ENCODE peak calls at places on chromosomes 5 and 9, in nine cellular contexts. F is HFF-Myc; E is fibroblast of lung; L is CD8-positive, alpha-beta T cell; G is fibroblast of pulmonary artery; O is choroid plexus epithelial cell; K is AG10803; N is thoracic aorta; M is HepG2. D is an unnamed sample.

GRCh38 chr5:174167080-174167910 is 121.8 kb downstream of the NSG2 start:
- DNase-seq in L (no peak), M (no peak), K (no peak), O (no peak), E (no peak), G (no peak), F (no peak), N (no peak), D (no peak)

GRCh38 chr9:14346826-14347407 is 33.0 kb upstream of the NFIB start:
- DNase-seq in G (no peak), M (no peak), L (no peak), K (no peak), F (no peak), O (no peak), E (no peak), N (no peak), D (no peak)

GRCh38 chr5:124648902-124649467 is 97.5 kb downstream of the ZNF608 start:
- DNase-seq in F (no peak), N (no peak), K (no peak), O (no peak), M (peak; percentile 62), G (no peak), E (no peak), L (no peak), D (no peak)

GRCh38 chr9:125761685-125762084 is 14.5 kb downstream of the PBX3 start:
- DNase-seq in O (no peak), M (no peak), G (no peak), N (no peak), E (no peak), F (no peak), L (no peak), K (no peak), D (no peak)

GRCh38 chr5:118918232-118918631 is 70.1 kb downstream of the DTWD2 start:
- DNase-seq in F (no peak), N (no peak), O (no peak), K (no peak), M (no peak), G (no peak), L (no peak), E (no peak), D (no peak)

GRCh38 chr9:93823245-93824072 is 131.7 kb downstream of the BARX1 start:
- DNase-seq in F (no peak), N (no peak), K (no peak), M (no peak), E (no peak), L (no peak), G (no peak), O (no peak), D (no peak)

GRCh38 chr5:78509884-78510769 is 138.4 kb downstream of the LHFPL2 start:
- DNase-seq in N (peak; percentile 12), O (no peak), G (peak; percentile 61), E (no peak), F (no peak), M (no peak), L (peak; percentile 9), K (no peak), D (peak; percentile 59)

GRCh38 chr5:177957241-177957640 is 38.8 kb downstream of the PROP1 start:
- DNase-seq in E (no peak), F (no peak), K (no peak), M (no peak), O (no peak), G (no peak), N (no peak), L (no peak), D (no peak)

GRCh38 chr9:127741831-127742434 is 6.8 kb upstream of the TOR2A start:
- DNase-seq in O (no peak), G (no peak), E (peak; percentile 39), M (peak; percentile 37), K (peak; percentile 51), F (no peak), N (no peak), L (no peak), D (peak; percentile 84)

GRCh38 chr5:169471021-169471420 is 112.6 kb upstream of the SPDL1 start:
- DNase-seq in E (no peak), M (no peak), O (no peak), G (no peak), K (no peak), F (no peak), N (no peak), L (no peak), D (no peak)

GRCh38 chr9:112239284-112239683 is 64.2 kb upstream of the SUSD1 start:
- DNase-seq in N (no peak), K (no peak), M (no peak), F (no peak), E (no peak), L (no peak), G (no peak), O (no peak), D (no peak)

GRCh38 chr5:15833365-15833764 is 333.4 kb downstream of the FBXL7 start:
- DNase-seq in K (no peak), E (no peak), N (no peak), M (no peak), O (no peak), F (no peak), G (no peak), L (no peak), D (no peak)

GRCh38 chr5:33306758-33307157 is 134.0 kb upstream of the TARS1 start:
- DNase-seq in O (peak; percentile 39), N (no peak), L (no peak), G (no peak), K (peak; percentile 60), M (no peak), E (peak; percentile 76), F (no peak), D (no peak)

GRCh38 chr9:21082671-21083070 is 4.9 kb upstream of the IFNB1 start:
- DNase-seq in G (no peak), E (no peak), N (no peak), L (no peak), O (no peak), K (no peak), M (no peak), F (no peak), D (no peak)

GRCh38 chr9:113523421-113524141 is 60.1 kb downstream of the RGS3 start:
- DNase-seq in N (no peak), O (peak; percentile 30), E (peak; percentile 12), G (no peak), M (no peak), K (no peak), F (no peak), L (peak; percentile 53), D (no peak)

GRCh38 chr5:172866802-172867748 is 33.0 kb downstream of the ERGIC1 start:
- DNase-seq in G (no peak), E (peak; percentile 33), L (no peak), N (no peak), M (no peak), O (no peak), K (no peak), F (no peak), D (peak; percentile 38)

GRCh38 chr5:24633705-24634325 is 11.0 kb downstream of the CDH10 start:
- DNase-seq in N (no peak), O (peak; percentile 58), M (peak; percentile 34), G (peak; percentile 53), F (peak; percentile 6), E (peak; percentile 26), K (peak; percentile 42), L (no peak), D (peak; percentile 25)

GRCh38 chr9:109600142-109600541 is 102.0 kb upstream of the PTPN3 start:
- DNase-seq in F (peak; percentile 65), E (peak; percentile 99), K (peak; percentile 78), O (peak; percentile 96), M (no peak), G (peak; percentile 88), L (no peak), N (no peak), D (peak; percentile 56)

DNA sequence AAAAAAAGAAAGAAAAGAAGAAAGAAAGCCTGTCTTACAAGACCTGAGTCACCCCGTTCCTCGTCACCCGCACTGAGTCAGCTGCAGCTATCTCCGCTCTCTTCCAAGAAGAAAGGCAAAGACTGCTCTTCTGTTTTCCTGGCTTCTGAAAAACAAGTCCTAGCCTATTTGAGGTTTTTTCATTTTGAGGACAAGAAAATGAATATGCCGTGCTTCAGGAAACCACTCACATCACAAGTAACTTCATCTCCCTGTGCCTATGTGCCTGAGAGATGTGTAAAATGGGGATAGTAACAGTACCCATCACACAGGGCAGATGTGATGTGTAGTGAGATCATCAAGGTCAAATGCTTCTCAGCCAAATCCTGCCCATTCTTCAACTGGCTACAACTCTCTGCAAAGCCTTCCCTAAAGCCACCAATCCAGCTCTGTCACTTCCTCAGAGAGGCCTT is 78.4 kb downstream of the GLDC start:
- DNase-seq in N (no peak), L (no peak), F (peak; percentile 47), G (peak; percentile 93), E (peak; percentile 98), M (no peak), O (peak; percentile 93), K (peak; percentile 88), D (peak; percentile 96)
- H3K4me3 ChIP-seq in N (no peak overlapping the region), L (no peak overlapping the region), F (peak overlapping the region; percentile 28), G (peak overlapping the region; percentile 44), E (peak overlapping the region; percentile 48), M (no peak overlapping the region), O (no peak overlapping the region), K (peak overlapping the region; percentile 40), D (peak overlapping the region; percentile 28)

GRCh38 chr9:103881419-103881818 is 212.7 kb upstream of the SMC2 start:
- DNase-seq in K (no peak), G (no peak), E (no peak), M (no peak), N (no peak), F (no peak), O (no peak), L (no peak), D (no peak)
- TF ChIP-seq CTCF in K (no peak), G (no peak), E (no peak), M (no peak), N (no peak), F (no peak), O (no peak), L (no peak), D (no peak)

DNA sequence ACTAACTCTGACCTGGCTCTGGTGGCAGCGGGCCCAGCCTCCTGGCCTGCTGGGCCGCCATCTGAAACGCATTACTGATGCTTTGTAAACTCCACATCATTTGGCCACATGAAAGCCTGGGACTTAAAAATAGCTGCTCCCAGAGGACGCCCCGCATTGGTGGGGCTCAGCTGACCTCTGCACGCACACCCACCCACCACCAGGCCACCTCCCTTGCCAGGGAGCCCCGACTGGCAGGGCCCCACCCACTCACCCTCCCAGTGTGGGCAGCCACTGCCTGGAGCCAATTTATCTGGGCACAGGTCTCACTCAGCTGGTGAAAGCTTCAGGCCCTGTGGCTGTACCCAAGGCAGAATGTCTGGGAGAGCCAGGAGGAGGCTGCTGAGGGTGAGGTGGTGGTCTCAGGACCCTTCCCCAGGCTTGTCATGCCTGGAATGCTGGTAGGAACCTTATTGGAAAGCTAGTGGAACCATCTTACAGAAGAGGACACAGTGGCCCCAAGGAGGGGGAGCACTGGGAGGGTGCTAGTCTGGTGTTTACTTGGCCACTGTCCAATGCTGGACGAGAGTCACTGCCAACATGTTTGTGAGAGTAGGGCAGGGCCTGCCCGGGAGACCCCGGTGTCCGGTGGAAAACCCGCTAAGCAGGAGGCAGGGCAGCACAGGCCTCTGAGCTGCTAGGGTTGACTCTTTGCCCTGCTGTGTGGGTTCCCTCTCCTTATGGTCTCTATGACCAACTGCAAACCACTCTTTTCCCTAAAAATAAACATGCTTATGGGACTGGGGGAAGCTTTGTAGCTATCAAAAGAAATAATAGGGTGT is 10.9 kb downstream of the TCF7 start:
- DNase-seq in O (peak; percentile 69), M (no peak), G (peak; percentile 50), E (peak; percentile 95), L (no peak), K (peak; percentile 95), F (peak; percentile 87), N (peak; percentile 31), D (peak; percentile 99)
- H3K4me3 ChIP-seq in O (no peak overlapping the region), M (no peak overlapping the region), G (no peak overlapping the region), E (no peak overlapping the region), L (peak overlapping the region; percentile 52), K (no peak overlapping the region), F (no peak overlapping the region), N (no peak overlapping the region), D (no peak overlapping the region)

GRCh38 chr5:1011226-1011631 is 2.6 kb downstream of the NKD2 start:
- DNase-seq in E (no peak), M (peak; percentile 38), G (no peak), K (no peak), F (no peak), O (peak; percentile 8), L (peak; percentile 18), N (no peak), D (no peak)
- TF ChIP-seq CTCF in E (no peak), M (peak; percentile 68), G (peak; percentile 16), K (no peak), F (peak; percentile 48), O (peak; percentile 30), L (peak; percentile 42), N (no peak), D (peak; percentile 12)

D was measured in foreskin fibroblast.